ENCODE peak calls at places on chromosome 14, in nine cellular contexts. One of them, this sample, is unnamed.

GRCh38 chr14:75301666-75302325 is 23.2 kb downstream of the FOS start:
- DNase-seq in body of pancreas: peak; percentile 31
- DNase-seq in A549: no peak
- DNase-seq in PC-9: no peak
- DNase-seq in Calu3: peak; percentile 14
- DNase-seq in fibroblast of the aortic adventitia: no peak
- DNase-seq in MCF 10A: peak; percentile 60
- DNase-seq in nephron progenitor cell: no peak
- DNase-seq in neural progenitor cell: no peak
- DNase-seq in this sample: no peak

GRCh38 chr14:92600318-92601053 is 86.9 kb downstream of the RIN3 start:
- DNase-seq in body of pancreas: no peak
- DNase-seq in A549: peak; percentile 66
- DNase-seq in PC-9: no peak
- DNase-seq in Calu3: no peak
- DNase-seq in fibroblast of the aortic adventitia: peak; percentile 58
- DNase-seq in MCF 10A: peak; percentile 93
- DNase-seq in nephron progenitor cell: no peak
- DNase-seq in neural progenitor cell: no peak
- DNase-seq in this sample: no peak

GRCh38 chr14:104294628-104294982 is 156.2 kb downstream of the KIF26A start:
- DNase-seq in body of pancreas: no peak
- DNase-seq in A549: no peak
- DNase-seq in PC-9: no peak
- DNase-seq in Calu3: no peak
- DNase-seq in fibroblast of the aortic adventitia: no peak
- DNase-seq in MCF 10A: no peak
- DNase-seq in nephron progenitor cell: no peak
- DNase-seq in neural progenitor cell: no peak
- DNase-seq in this sample: no peak

GRCh38 chr14:29240046-29240445 is 473.5 kb downstream of the FOXG1 start:
- DNase-seq in body of pancreas: no peak
- DNase-seq in A549: no peak
- DNase-seq in PC-9: no peak
- DNase-seq in Calu3: no peak
- DNase-seq in fibroblast of the aortic adventitia: peak; percentile 95
- DNase-seq in MCF 10A: peak; percentile 8
- DNase-seq in nephron progenitor cell: no peak
- DNase-seq in neural progenitor cell: no peak
- DNase-seq in this sample: no peak

GRCh38 chr14:48140804-48141203 is 465.4 kb upstream of the MDGA2 start:
- DNase-seq in body of pancreas: no peak
- DNase-seq in A549: no peak
- DNase-seq in PC-9: no peak
- DNase-seq in Calu3: no peak
- DNase-seq in fibroblast of the aortic adventitia: no peak
- DNase-seq in MCF 10A: no peak
- DNase-seq in nephron progenitor cell: no peak
- DNase-seq in neural progenitor cell: no peak
- DNase-seq in this sample: no peak

GRCh38 chr14:61661471-61661988 is 33.8 kb upstream of the HIF1A start:
- DNase-seq in body of pancreas: no peak
- DNase-seq in A549: no peak
- DNase-seq in PC-9: no peak
- DNase-seq in Calu3: no peak
- DNase-seq in fibroblast of the aortic adventitia: peak; percentile 94
- DNase-seq in MCF 10A: peak; percentile 11
- DNase-seq in nephron progenitor cell: no peak
- DNase-seq in neural progenitor cell: no peak
- DNase-seq in this sample: no peak

GRCh38 chr14:36805116-36805515 is 143.5 kb downstream of the PAX9 start:
- DNase-seq in body of pancreas: no peak
- DNase-seq in A549: no peak
- DNase-seq in PC-9: no peak
- DNase-seq in Calu3: no peak
- DNase-seq in fibroblast of the aortic adventitia: no peak
- DNase-seq in MCF 10A: no peak
- DNase-seq in nephron progenitor cell: peak; percentile 29
- DNase-seq in neural progenitor cell: peak; percentile 40
- DNase-seq in this sample: no peak

GRCh38 chr14:102362084-102362483 is 606 bp downstream of the CINP start:
- DNase-seq in body of pancreas: no peak
- DNase-seq in A549: peak; percentile 22
- DNase-seq in PC-9: no peak
- DNase-seq in Calu3: no peak
- DNase-seq in fibroblast of the aortic adventitia: peak; percentile 32
- DNase-seq in MCF 10A: peak; percentile 30
- DNase-seq in nephron progenitor cell: no peak
- DNase-seq in neural progenitor cell: peak; percentile 8
- DNase-seq in this sample: no peak

GRCh38 chr14:68780358-68781160 is 12.3 kb downstream of the ZFP36L1 start:
- DNase-seq in body of pancreas: peak; percentile 71
- DNase-seq in A549: no peak
- DNase-seq in PC-9: no peak
- DNase-seq in Calu3: no peak
- DNase-seq in fibroblast of the aortic adventitia: peak; percentile 79
- DNase-seq in MCF 10A: no peak
- DNase-seq in nephron progenitor cell: no peak
- DNase-seq in neural progenitor cell: peak; percentile 51
- DNase-seq in this sample: no peak

GRCh38 chr14:52850520-52850919 is 59.1 kb upstream of the GNPNAT1 start:
- DNase-seq in body of pancreas: no peak
- DNase-seq in A549: no peak
- DNase-seq in PC-9: no peak
- DNase-seq in Calu3: no peak
- DNase-seq in fibroblast of the aortic adventitia: no peak
- DNase-seq in MCF 10A: no peak
- DNase-seq in nephron progenitor cell: no peak
- DNase-seq in neural progenitor cell: no peak
- DNase-seq in this sample: no peak

GRCh38 chr14:46381674-46382073 is 269.9 kb downstream of the RPL10L start:
- DNase-seq in body of pancreas: no peak
- DNase-seq in A549: no peak
- DNase-seq in PC-9: no peak
- DNase-seq in Calu3: no peak
- DNase-seq in fibroblast of the aortic adventitia: no peak
- DNase-seq in MCF 10A: no peak
- DNase-seq in nephron progenitor cell: no peak
- DNase-seq in neural progenitor cell: no peak
- DNase-seq in this sample: no peak

GRCh38 chr14:51095854-51096823 is 1.2 kb upstream of the TRIM9 start:
- DNase-seq in body of pancreas: peak; percentile 25
- DNase-seq in A549: peak; percentile 10
- DNase-seq in PC-9: no peak
- DNase-seq in Calu3: no peak
- DNase-seq in fibroblast of the aortic adventitia: peak; percentile 39
- DNase-seq in MCF 10A: peak; percentile 21
- DNase-seq in nephron progenitor cell: peak; percentile 10
- DNase-seq in neural progenitor cell: peak; percentile 17
- DNase-seq in this sample: no peak

GRCh38 chr14:51094282-51094821 is 553 bp downstream of the TRIM9 start:
- DNase-seq in body of pancreas: peak; percentile 8
- DNase-seq in A549: peak; percentile 22
- DNase-seq in PC-9: no peak
- DNase-seq in Calu3: no peak
- DNase-seq in fibroblast of the aortic adventitia: no peak
- DNase-seq in MCF 10A: no peak
- DNase-seq in nephron progenitor cell: peak; percentile 32
- DNase-seq in neural progenitor cell: peak; percentile 57
- DNase-seq in this sample: peak; percentile 31

GRCh38 chr14:51092965-51093364 is 1.9 kb downstream of the TRIM9 start:
- DNase-seq in body of pancreas: no peak
- DNase-seq in A549: no peak
- DNase-seq in PC-9: no peak
- DNase-seq in Calu3: no peak
- DNase-seq in fibroblast of the aortic adventitia: no peak
- DNase-seq in MCF 10A: no peak
- DNase-seq in nephron progenitor cell: no peak
- DNase-seq in neural progenitor cell: no peak
- DNase-seq in this sample: no peak

GRCh38 chr14:51094901-51095853 is at the start of gene TRIM9:
- DNase-seq in body of pancreas: peak; percentile 97
- DNase-seq in A549: peak; percentile 96
- DNase-seq in PC-9: peak; percentile 98
- DNase-seq in Calu3: peak; percentile 97
- DNase-seq in fibroblast of the aortic adventitia: peak; percentile 87
- DNase-seq in MCF 10A: peak; percentile 98
- DNase-seq in nephron progenitor cell: peak; percentile 99
- DNase-seq in neural progenitor cell: peak; percentile 99
- DNase-seq in this sample: peak; percentile 97

DNA sequence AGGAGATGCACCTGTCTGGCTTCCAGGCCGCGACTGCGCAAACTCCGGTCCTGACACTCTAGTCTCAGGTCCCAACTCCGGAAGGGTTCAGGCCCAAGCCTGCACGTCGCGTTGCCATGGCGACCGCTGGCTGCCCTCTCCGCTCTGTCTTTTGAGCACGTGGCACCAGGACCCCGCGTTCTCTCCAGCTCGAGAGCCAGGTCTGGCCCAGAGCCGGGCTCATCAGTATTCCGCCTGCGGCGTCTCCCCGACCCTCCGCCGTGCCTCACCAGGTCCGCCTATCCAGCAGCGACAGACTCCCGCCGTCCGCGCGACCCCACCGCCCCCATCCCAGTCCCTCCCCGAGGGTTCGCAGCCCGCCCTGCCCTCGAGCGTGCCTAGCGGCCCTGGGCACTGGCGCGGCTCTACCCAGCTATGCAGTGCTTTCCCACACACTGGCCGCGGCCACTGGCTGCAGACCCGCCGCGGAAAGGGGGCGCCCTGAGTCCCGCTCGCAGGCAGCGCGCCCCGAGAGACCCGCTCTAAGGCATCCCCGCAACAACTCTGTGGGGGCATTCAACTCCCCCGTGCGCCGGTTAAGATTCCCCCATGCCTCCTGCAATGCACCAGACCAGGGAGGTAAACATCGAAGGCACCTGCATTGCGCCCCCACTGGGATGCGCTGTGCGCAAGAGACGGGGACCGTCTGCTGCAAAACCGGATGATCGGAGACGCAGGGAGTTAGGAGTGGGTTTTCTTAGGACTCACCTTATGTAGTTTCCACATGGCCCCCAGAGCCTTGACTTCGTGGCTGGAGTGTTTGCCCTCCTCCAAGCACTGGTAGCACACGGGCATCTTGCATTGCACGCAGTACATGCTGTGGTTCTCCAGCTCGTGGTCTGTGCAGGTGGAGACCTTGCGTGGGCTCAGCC is 1.3 kb downstream of the TRIM9 start:
- DNase-seq in body of pancreas: peak; percentile 52
- DNase-seq in A549: peak; percentile 76
- DNase-seq in PC-9: no peak
- DNase-seq in Calu3: no peak
- DNase-seq in fibroblast of the aortic adventitia: no peak
- DNase-seq in MCF 10A: no peak
- DNase-seq in nephron progenitor cell: peak; percentile 57
- DNase-seq in neural progenitor cell: peak; percentile 75
- DNase-seq in this sample: peak; percentile 50
- TF ChIP-seq CTCF in body of pancreas: no peak
- TF ChIP-seq CTCF in A549: peak; percentile 77
- TF ChIP-seq CTCF in PC-9: no peak
- TF ChIP-seq CTCF in Calu3: no peak
- TF ChIP-seq CTCF in fibroblast of the aortic adventitia: no peak
- TF ChIP-seq CTCF in MCF 10A: no peak
- TF ChIP-seq CTCF in nephron progenitor cell: peak; percentile 36
- TF ChIP-seq CTCF in neural progenitor cell: peak; percentile 62
- TF ChIP-seq CTCF in this sample: peak; percentile 67

GRCh38 chr14:32382704-32383103 is 53.6 kb downstream of the AKAP6 start:
- DNase-seq in body of pancreas: no peak
- DNase-seq in A549: no peak
- DNase-seq in PC-9: peak; percentile 30
- DNase-seq in Calu3: peak; percentile 61
- DNase-seq in fibroblast of the aortic adventitia: peak; percentile 44
- DNase-seq in MCF 10A: peak; percentile 38
- DNase-seq in nephron progenitor cell: no peak
- DNase-seq in neural progenitor cell: peak; percentile 64
- DNase-seq in this sample: no peak
- TF ChIP-seq CTCF in body of pancreas: no peak
- TF ChIP-seq CTCF in A549: peak; percentile 43
- TF ChIP-seq CTCF in PC-9: peak; percentile 60
- TF ChIP-seq CTCF in Calu3: peak; percentile 46
- TF ChIP-seq CTCF in fibroblast of the aortic adventitia: peak; percentile 63
- TF ChIP-seq CTCF in MCF 10A: peak; percentile 75
- TF ChIP-seq CTCF in nephron progenitor cell: peak; percentile 22
- TF ChIP-seq CTCF in neural progenitor cell: peak; percentile 76
- TF ChIP-seq CTCF in this sample: peak; percentile 51

DNA sequence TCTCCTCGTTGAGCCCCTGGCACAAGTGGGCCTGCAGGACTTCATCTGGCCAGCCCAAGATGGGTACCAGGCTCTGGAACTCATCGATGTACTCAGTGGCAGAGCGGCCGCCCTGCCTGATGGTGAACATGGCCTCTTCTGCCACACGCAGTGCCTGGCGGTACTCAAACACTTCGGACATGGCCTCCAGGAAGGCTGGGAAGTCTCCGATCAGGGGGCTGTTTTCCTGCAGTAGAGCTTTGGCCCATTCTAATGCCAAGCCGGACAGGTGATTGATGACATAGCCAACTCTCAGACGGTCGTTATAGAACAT is 19.8 kb downstream of the RTL1 start:
- DNase-seq in body of pancreas: no peak
- DNase-seq in A549: no peak
- DNase-seq in PC-9: no peak
- DNase-seq in Calu3: no peak
- DNase-seq in fibroblast of the aortic adventitia: no peak
- DNase-seq in MCF 10A: no peak
- DNase-seq in nephron progenitor cell: no peak
- DNase-seq in neural progenitor cell: no peak
- DNase-seq in this sample: no peak
- TF ChIP-seq CTCF in body of pancreas: no peak
- TF ChIP-seq CTCF in A549: no peak
- TF ChIP-seq CTCF in PC-9: no peak
- TF ChIP-seq CTCF in Calu3: no peak
- TF ChIP-seq CTCF in fibroblast of the aortic adventitia: no peak
- TF ChIP-seq CTCF in MCF 10A: no peak
- TF ChIP-seq CTCF in nephron progenitor cell: no peak
- TF ChIP-seq CTCF in neural progenitor cell: no peak
- TF ChIP-seq CTCF in this sample: no peak

GRCh38 chr14:86540636-86541247 is 1010.8 kb downstream of the FLRT2 start:
- DNase-seq in body of pancreas: no peak
- DNase-seq in A549: no peak
- DNase-seq in PC-9: no peak
- DNase-seq in Calu3: no peak
- DNase-seq in fibroblast of the aortic adventitia: peak; percentile 6
- DNase-seq in MCF 10A: no peak
- DNase-seq in nephron progenitor cell: no peak
- DNase-seq in neural progenitor cell: no peak
- DNase-seq in this sample: no peak

GRCh38 chr14:86541969-86542368 is 1012.0 kb downstream of the FLRT2 start:
- DNase-seq in body of pancreas: no peak
- DNase-seq in A549: no peak
- DNase-seq in PC-9: no peak
- DNase-seq in Calu3: no peak
- DNase-seq in fibroblast of the aortic adventitia: no peak
- DNase-seq in MCF 10A: no peak
- DNase-seq in nephron progenitor cell: no peak
- DNase-seq in neural progenitor cell: no peak
- DNase-seq in this sample: no peak

DNA sequence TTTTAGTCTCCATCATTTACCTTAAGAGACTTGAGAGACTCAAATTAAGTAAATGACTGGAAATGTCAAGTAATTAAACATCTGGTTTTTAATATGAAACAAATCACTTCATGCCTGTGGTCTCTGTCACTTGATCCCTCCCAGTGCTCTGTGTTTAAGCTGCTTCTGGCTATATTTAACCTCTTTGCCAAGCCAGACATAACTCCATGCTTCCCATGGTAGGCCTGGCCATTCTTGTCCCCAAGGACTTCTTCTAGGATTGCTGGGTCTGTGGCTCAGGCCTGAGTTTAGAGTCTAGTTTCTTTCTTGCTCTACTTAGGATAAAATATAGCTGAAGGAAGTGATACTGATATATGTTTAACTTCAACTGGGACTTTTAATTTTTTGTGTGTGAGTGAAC is 1013.6 kb downstream of the FLRT2 start:
- DNase-seq in body of pancreas: no peak
- DNase-seq in A549: no peak
- DNase-seq in PC-9: no peak
- DNase-seq in Calu3: no peak
- DNase-seq in fibroblast of the aortic adventitia: no peak
- DNase-seq in MCF 10A: no peak
- DNase-seq in nephron progenitor cell: no peak
- DNase-seq in neural progenitor cell: no peak
- DNase-seq in this sample: no peak
- TF ChIP-seq CTCF in body of pancreas: no peak
- TF ChIP-seq CTCF in A549: no peak
- TF ChIP-seq CTCF in PC-9: no peak
- TF ChIP-seq CTCF in Calu3: no peak
- TF ChIP-seq CTCF in fibroblast of the aortic adventitia: no peak
- TF ChIP-seq CTCF in MCF 10A: no peak
- TF ChIP-seq CTCF in nephron progenitor cell: no peak
- TF ChIP-seq CTCF in neural progenitor cell: no peak
- TF ChIP-seq CTCF in this sample: no peak

This sample was measured in neural crest cell.